ENCODE peak calls at places on chromosome 17, in six cellular contexts. Q is vagina, X is T-helper 22 cell, S is left lung, C is GF-D8, B is Kasumi-1. A is an unnamed sample.
A peak's percentile ranks its signal among the peaks of the same experiment; 100 is the strongest.

GRCh38 chr17:44272954-44273353 is 5.0 kb upstream of the SLC4A1 start:
- DNase-seq in X (no peak), B (no peak), C (no peak), Q (no peak), S (no peak), A (no peak)

GRCh38 chr17:35947156-35947585 is 3.7 kb upstream of the LYZL6 start:
- DNase-seq in B (peak; percentile 78), S (peak; percentile 42), C (peak; percentile 1), X (no peak), Q (no peak), A (peak; percentile 40)

GRCh38 chr17:68719431-68719830 is 118.3 kb upstream of the FAM20A start:
- DNase-seq in B (no peak), X (no peak), C (no peak), S (no peak), Q (no peak), A (no peak)

GRCh38 chr17:47946929-47947397 is 5.6 kb downstream of the PNPO start:
- DNase-seq in Q (no peak), B (peak; percentile 79), X (peak; percentile 50), C (peak; percentile 24), S (peak; percentile 80), A (peak; percentile 33)

GRCh38 chr17:44247346-44248219 is 20.4 kb downstream of the SLC4A1 start:
- DNase-seq in C (no peak), Q (no peak), X (no peak), B (no peak), S (no peak), A (no peak)

GRCh38 chr17:21774263-21774662 is 81.9 kb downstream of the KCNJ18 start:
- DNase-seq in X (no peak), C (no peak), S (no peak), B (no peak), Q (no peak), A (no peak)

GRCh38 chr17:38881600-38882191 is 11.8 kb downstream of the LASP1 start:
- DNase-seq in X (no peak), S (peak; percentile 62), Q (no peak), B (no peak), C (no peak), A (no peak)

GRCh38 chr17:77479817-77480508 is 339.2 kb downstream of the SEC14L1 start:
- DNase-seq in S (no peak), X (no peak), C (no peak), B (no peak), Q (no peak), A (no peak)

GRCh38 chr17:58208344-58208743 is 10.7 kb downstream of the MKS1 start:
- DNase-seq in C (no peak), S (no peak), X (no peak), B (no peak), Q (no peak), A (no peak)

GRCh38 chr17:59754547-59754946 is 47.1 kb downstream of the VMP1 start:
- DNase-seq in S (no peak), X (peak; percentile 8), B (no peak), C (no peak), Q (no peak), A (no peak)

GRCh38 chr17:12388206-12388605 is 277.5 kb upstream of the MYOCD start:
- DNase-seq in B (no peak), S (no peak), C (no peak), X (no peak), Q (peak; percentile 84), A (no peak)

GRCh38 chr17:66580178-66580577 is 254.7 kb upstream of the CACNG5 start:
- DNase-seq in B (no peak), C (no peak), S (peak; percentile 44), X (no peak), Q (no peak), A (no peak)

GRCh38 chr17:8121531-8122390 is 2.1 kb downstream of the HES7 start:
- DNase-seq in S (no peak), B (no peak), C (no peak), Q (no peak), X (no peak), A (peak; percentile 43)

GRCh38 chr17:3761918-3762380 is 38.2 kb downstream of the HASPIN start:
- DNase-seq in X (no peak), Q (no peak), B (no peak), C (no peak), S (no peak), A (no peak)

GRCh38 chr17:50845260-50846147 is 10.1 kb downstream of the WFIKKN2 start:
- DNase-seq in S (no peak), B (no peak), C (no peak), Q (peak; percentile 74), X (no peak), A (no peak)

GRCh38 chr17:9817086-9817485 is 4.8 kb downstream of the GSG1L2 start:
- DNase-seq in B (no peak), C (no peak), X (no peak), S (no peak), Q (no peak), A (no peak)